ENCODE peak calls at places on chromosome 3, in nine cellular contexts. G is aorta; Z is stimulated activated CD4-positive, alpha-beta T cell treated with anti-CD3 and anti-CD28 coated beads, Interleukin-12 subunit alpha, Interleukin-12 subunit beta, amount 100 ng/mL, for 48 hours; W is glutamatergic neuron; L is activated T-helper 2 cell treated with anti-CD3 and anti-CD28 coated beads, Interferon-gamma antibody, Interleukin-2, Interleukin-4, amounts not matched to agents 10 μg/mL and 5 μg/mL and 100 μg/mL, durations not matched to agents 14 hours and 24 hours and 36 hours; B is cardiac fibroblast; A is DMS 273 treated with DMSO at 0.1 percent for 48 hours; F is EL; N is NCI-H2171. D is an unnamed sample.

GRCh38 chr3:27584874-27585273 is 100.7 kb upstream of the SLC4A7 start:
- DNase-seq in L (no peak), N (no peak), W (no peak), A (no peak), Z (no peak), B (no peak), F (no peak), G (no peak), D (no peak)

GRCh38 chr3:16189201-16189600 is 14.7 kb downstream of the GALNT15 start:
- DNase-seq in B (no peak), W (no peak), A (no peak), L (no peak), G (no peak), N (no peak), Z (no peak), F (no peak), D (no peak)

GRCh38 chr3:24472358-24472757 is 22.3 kb downstream of the THRB start:
- DNase-seq in W (no peak), L (no peak), N (no peak), A (no peak), G (no peak), F (no peak), Z (no peak), B (no peak), D (no peak)

GRCh38 chr3:169260296-169260695 is 403.2 kb downstream of the MECOM start:
- DNase-seq in N (peak; percentile 23), Z (no peak), L (no peak), W (no peak), A (peak; percentile 66), F (no peak), B (peak; percentile 60), G (no peak), D (peak; percentile 77)

GRCh38 chr3:16695710-16696109 is 90.5 kb upstream of the DAZL start:
- DNase-seq in W (no peak), G (no peak), N (no peak), Z (no peak), L (no peak), B (no peak), F (no peak), A (no peak), D (no peak)

GRCh38 chr3:101979033-101979432 is 129.7 kb downstream of the NFKBIZ start:
- DNase-seq in Z (no peak), B (no peak), F (no peak), L (no peak), A (no peak), N (no peak), G (no peak), W (no peak), D (no peak)

GRCh38 chr3:194283218-194284006 is 67.7 kb downstream of the CPN2 start:
- DNase-seq in L (no peak), W (peak; percentile 3), Z (no peak), F (no peak), A (no peak), G (peak; percentile 45), B (no peak), N (no peak), D (no peak)

GRCh38 chr3:42009456-42009855 is 47.6 kb upstream of the ULK4 start:
- DNase-seq in L (no peak), B (peak; percentile 50), F (peak; percentile 32), W (no peak), N (no peak), G (no peak), Z (no peak), A (no peak), D (no peak)

GRCh38 chr3:4503050-4503449 is 9.9 kb downstream of the ITPR1 start:
- DNase-seq in F (no peak), A (no peak), Z (no peak), G (no peak), L (no peak), B (no peak), W (no peak), N (no peak), D (no peak)

GRCh38 chr3:15307580-15307979 is 24.8 kb downstream of the SH3BP5 start:
- DNase-seq in W (peak; percentile 45), N (no peak), Z (no peak), F (no peak), A (no peak), L (no peak), G (no peak), B (no peak), D (no peak)

GRCh38 chr3:172355836-172356235 is 92.4 kb downstream of the GHSR start:
- DNase-seq in A (no peak), N (no peak), Z (no peak), W (no peak), F (peak; percentile 80), B (peak; percentile 95), L (no peak), G (no peak), D (no peak)

GRCh38 chr3:194206375-194206774 is 70.4 kb downstream of the HES1 start:
- DNase-seq in Z (no peak), F (no peak), G (no peak), N (no peak), B (peak; percentile 12), L (no peak), A (no peak), W (no peak), D (no peak)

GRCh38 chr3:133119146-133119545 is 81.0 kb downstream of the TMEM108 start:
- DNase-seq in N (no peak), B (no peak), A (no peak), L (no peak), W (no peak), G (no peak), F (no peak), Z (no peak), D (no peak)

GRCh38 chr3:40661285-40661684 is 136.5 kb downstream of the ZNF621 start:
- DNase-seq in B (no peak), A (no peak), W (no peak), F (no peak), Z (no peak), L (no peak), N (no peak), G (no peak), D (no peak)

GRCh38 chr3:24623657-24624056 is 129.0 kb upstream of the THRB start:
- DNase-seq in Z (no peak), A (no peak), B (no peak), F (no peak), G (no peak), L (no peak), N (no peak), W (no peak), D (no peak)

GRCh38 chr3:101166150-101166549 is 154.2 kb downstream of the IMPG2 start:
- DNase-seq in W (no peak), F (no peak), L (no peak), N (no peak), A (no peak), G (no peak), B (no peak), Z (no peak), D (no peak)

GRCh38 chr3:113606539-113607218 is 74.3 kb downstream of the SIDT1 start:
- DNase-seq in G (no peak), A (no peak), L (peak; percentile 39), Z (peak; percentile 8), W (no peak), B (no peak), F (no peak), N (no peak), D (no peak)

GRCh38 chr3:114498779-114499370 is 205.0 kb downstream of the TIGIT start:
- DNase-seq in G (no peak), L (no peak), B (peak; percentile 91), N (no peak), F (peak; percentile 83), W (no peak), Z (no peak), A (no peak), D (no peak)

GRCh38 chr3:117735481-117736101 is 1026.0 kb downstream of the TUSC7 start:
- DNase-seq in L (no peak), B (peak; percentile 54), W (no peak), G (no peak), N (no peak), F (peak; percentile 84), Z (no peak), A (no peak), D (no peak)

GRCh38 chr3:46716461-46717441 is 918 bp downstream of the PRSS50 start:
- DNase-seq in W (no peak), Z (no peak), B (no peak), L (no peak), A (no peak), F (no peak), G (peak; percentile 47), N (no peak), D (no peak)

GRCh38 chr3:49841126-49841525 is 15.2 kb downstream of the TRAIP start:
- DNase-seq in Z (no peak), W (peak; percentile 60), B (peak; percentile 29), G (no peak), F (peak; percentile 24), N (no peak), L (no peak), A (no peak), D (peak; percentile 14)

D was measured in NCI-H446.